ENCODE peak calls at places on chromosomes 16 and 17, in seven cellular contexts. N is left lung; K is mesendoderm; Z is tibial artery; R is small intestine; Y is uterus; W is naive thymus-derived CD4-positive, alpha-beta T cell. V is an unnamed sample. For H3K4me1, the result is how much of the 10 kb centered on the place peaks cover.

GRCh38 chr17:17885029-17885351 is 48.2 kb upstream of the SREBF1 start:
- DNase-seq in Y (no peak), R (no peak), W (no peak), K (no peak), N (no peak), Z (no peak), V (no peak)

GRCh38 chr17:30234954-30235353 is 543 bp downstream of the SLC6A4 start:
- DNase-seq in Z (no peak), W (no peak), N (no peak), Y (no peak), K (no peak), R (no peak), V (no peak)

GRCh38 chr16:31135535-31136286 is at the start of gene PRSS8:
- DNase-seq in W (no peak), K (peak), Z (no peak), R (peak), N (peak), Y (no peak), V (no peak)

GRCh38 chr16:73054732-73055481 is 7.0 kb upstream of the ZFHX3 start:
- DNase-seq in R (no peak), Z (no peak), K (peak), Y (no peak), W (no peak), N (no peak), V (no peak)

GRCh38 chr17:10036511-10037061 is 131.5 kb upstream of the RCVRN start:
- DNase-seq in N (peak), W (no peak), Y (peak), R (no peak), Z (peak), K (no peak), V (no peak)

GRCh38 chr17:37060966-37061365 is 112.2 kb downstream of the AATF start:
- DNase-seq in Y (no peak), Z (no peak), R (peak), K (no peak), W (no peak), N (no peak), V (no peak)

GRCh38 chr16:3157229-3158013 is 22.6 kb downstream of the ZNF213 start:
- DNase-seq in Y (peak), R (peak), Z (peak), W (peak), N (peak), K (peak), V (peak)

GRCh38 chr16:12158428-12158827 is 181.9 kb downstream of the SNX29 start:
- DNase-seq in R (no peak), W (no peak), K (no peak), Z (no peak), Y (no peak), N (no peak), V (no peak)

GRCh38 chr17:75110307-75110937 is 653 bp downstream of the ARMC7 start:
- DNase-seq in K (peak), Z (no peak), W (no peak), R (peak), Y (peak), N (no peak), V (no peak)

GRCh38 chr16:10870137-10870776 is 6.7 kb upstream of the CIITA start:
- DNase-seq in R (no peak), Y (no peak), W (no peak), N (no peak), Z (no peak), K (no peak), V (no peak)

GRCh38 chr17:64777413-64778101 is 115.5 kb upstream of the SMURF2 start:
- DNase-seq in N (peak), W (no peak), Z (no peak), Y (peak), K (no peak), R (peak), V (no peak)

GRCh38 chr16:22324787-22325597 is 27.8 kb downstream of the POLR3E start:
- DNase-seq in N (no peak), K (no peak), Z (no peak), Y (no peak), W (no peak), R (no peak), V (no peak)

GRCh38 chr17:43940630-43941029 is 1.6 kb downstream of the PPY start:
- DNase-seq in W (no peak), Z (no peak), N (no peak), R (no peak), K (peak), Y (no peak), V (peak)

GRCh38 chr17:33469911-33470310 is 176.8 kb upstream of the ASIC2 start:
- DNase-seq in Z (no peak), R (peak), W (no peak), Y (peak), K (no peak), N (peak), V (no peak)

GRCh38 chr16:19179890-19180490 is 11.9 kb downstream of the SYT17 start:
- DNase-seq in W (no peak), Z (peak), K (peak), Y (peak), N (peak), R (peak), V (peak)

GRCh38 chr16:11076259-11077018 is 132.1 kb downstream of the CLEC16A start:
- DNase-seq in Z (no peak), Y (no peak), R (no peak), N (no peak), W (no peak), K (no peak), V (no peak)

GRCh38 chr16:2226245-2226793 is 2.9 kb downstream of the E4F1 start:
- DNase-seq in Y (no peak), R (no peak), W (no peak), Z (no peak), K (no peak), N (no peak), V (no peak)

GRCh38 chr16:48959204-48959603 is 322.4 kb downstream of the CBLN1 start:
- DNase-seq in N (no peak), Y (no peak), K (no peak), W (no peak), Z (no peak), R (no peak), V (no peak)

GRCh38 chr16:10834766-10835165 is 16.2 kb upstream of the TVP23A start:
- DNase-seq in W (no peak), N (no peak), Y (no peak), K (no peak), Z (no peak), R (no peak), V (no peak)

GRCh38 chr16:50781043-50781442 is 39.2 kb downstream of the CYLD start:
- DNase-seq in Y (no peak), Z (no peak), W (no peak), R (no peak), N (no peak), K (peak), V (no peak)

GRCh38 chr16:17397499-17397891 is 73.3 kb downstream of the XYLT1 start:
- DNase-seq in R (peak), K (no peak), Z (no peak), N (no peak), Y (no peak), W (no peak), V (no peak)

GRCh38 chr16:84484579-84485254 is 19.7 kb downstream of the MEAK7 start:
- DNase-seq in K (peak), Y (peak), Z (peak), W (no peak), N (no peak), R (peak), V (no peak)

GRCh38 chr16:78028018-78028417 is 5.7 kb downstream of the CLEC3A start:
- DNase-seq in R (no peak), Y (no peak), N (no peak), K (no peak), W (no peak), Z (no peak), V (no peak)

GRCh38 chr17:42659079-42659931 is at the start of gene TUBG2:
- DNase-seq in Z (peak), N (peak), K (peak), R (peak), W (peak), Y (peak), V (peak)

GRCh38 chr16:50675686-50676610 is 5.2 kb downstream of the SNX20 start:
- DNase-seq in Z (no peak), W (no peak), Y (no peak), R (no peak), K (no peak), N (peak), V (no peak)

GRCh38 chr16:24577167-24577566 is 37.8 kb downstream of the RBBP6 start:
- DNase-seq in Z (no peak), N (no peak), W (no peak), Y (no peak), K (no peak), R (no peak), V (no peak)

GRCh38 chr17:61579382-61579781 is 11.6 kb downstream of the NACA2 start:
- DNase-seq in Y (no peak), R (no peak), K (no peak), W (no peak), N (no peak), Z (no peak), V (no peak)

GRCh38 chr17:28888832-28889231 is 8.7 kb downstream of the FLOT2 start:
- DNase-seq in K (no peak), Y (no peak), W (no peak), Z (no peak), R (no peak), N (no peak), V (no peak)

GRCh38 chr16:404971-405486 is 3.3 kb downstream of the DECR2 start:
- DNase-seq in Z (no peak), W (no peak), R (no peak), N (no peak), Y (no peak), K (no peak), V (no peak)

GRCh38 chr16:15737140-15737644 is 87.1 kb downstream of the NDE1 start:
- DNase-seq in Y (no peak), K (no peak), R (no peak), N (no peak), Z (no peak), W (no peak), V (no peak)

GRCh38 chr16:54128629-54129230 is 157.9 kb downstream of the IRX3 start:
- DNase-seq in W (no peak), Z (no peak), R (no peak), N (no peak), Y (no peak), K (no peak), V (no peak)

GRCh38 chr17:81095608-81095888 is 60.6 kb downstream of the BAIAP2 start:
- DNase-seq in W (peak), R (no peak), Z (no peak), N (no peak), Y (no peak), K (no peak), V (no peak)
- H3K4me1 ChIP-seq in W (under half), R (under half), Z (under half), N (half or more), Y (under half), K (under half), V (half or more)

GRCh38 chr17:59151591-59151990 is 3.4 kb downstream of the SKA2 start:
- DNase-seq in Z (no peak), Y (no peak), W (no peak), R (no peak), N (no peak), K (peak), V (no peak)
- H3K4me1 ChIP-seq in Z (under half), Y (under half), W (under half), R (under half), N (under half), K (under half), V (under half)

GRCh38 chr17:48504953-48505352 is 25.9 kb downstream of the HOXB1 start:
- DNase-seq in Y (no peak), R (no peak), N (no peak), Z (no peak), W (no peak), K (no peak), V (no peak)
- H3K4me1 ChIP-seq in Y (under half), R (under half), N (under half), Z (under half), W (under half), K (under half), V (under half)

DNA sequence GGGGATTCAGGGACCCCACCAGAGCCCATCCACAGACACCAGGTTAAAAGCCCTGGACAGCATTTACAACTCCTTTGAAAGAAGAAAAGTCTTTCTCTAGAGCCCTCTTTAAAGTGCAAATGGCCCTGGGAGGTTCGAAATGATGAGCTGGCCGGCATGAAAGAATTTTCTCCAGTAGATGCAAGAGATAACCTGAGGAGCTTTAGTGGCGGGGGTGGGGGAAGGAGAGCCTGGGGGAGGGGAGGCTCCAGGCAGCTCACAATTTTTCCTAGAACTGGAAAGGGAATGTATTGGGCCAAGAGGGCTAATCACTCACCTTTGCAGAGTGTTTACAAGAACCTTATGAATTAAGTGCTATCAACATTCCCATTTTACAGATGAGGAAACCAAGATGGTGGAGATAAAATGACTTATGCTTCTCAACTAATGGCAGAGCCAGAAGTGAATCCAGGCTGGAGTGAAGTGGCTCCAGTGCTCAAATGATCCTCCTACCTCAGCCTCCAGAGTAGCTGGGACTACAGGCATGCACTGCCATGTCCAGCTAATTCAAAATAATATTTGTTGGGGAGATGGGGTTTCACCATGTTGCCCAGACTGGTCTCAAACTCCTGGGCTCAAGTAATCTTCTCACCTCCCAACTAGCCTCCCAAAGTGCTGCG is 4.2 kb upstream of the CDH1 start:
- DNase-seq in N (no peak), Y (no peak), K (peak), Z (no peak), R (no peak), W (no peak), V (no peak)
- H3K4me1 ChIP-seq in N (under half), Y (under half), K (under half), Z (under half), R (under half), W (under half), V (under half)

DNA sequence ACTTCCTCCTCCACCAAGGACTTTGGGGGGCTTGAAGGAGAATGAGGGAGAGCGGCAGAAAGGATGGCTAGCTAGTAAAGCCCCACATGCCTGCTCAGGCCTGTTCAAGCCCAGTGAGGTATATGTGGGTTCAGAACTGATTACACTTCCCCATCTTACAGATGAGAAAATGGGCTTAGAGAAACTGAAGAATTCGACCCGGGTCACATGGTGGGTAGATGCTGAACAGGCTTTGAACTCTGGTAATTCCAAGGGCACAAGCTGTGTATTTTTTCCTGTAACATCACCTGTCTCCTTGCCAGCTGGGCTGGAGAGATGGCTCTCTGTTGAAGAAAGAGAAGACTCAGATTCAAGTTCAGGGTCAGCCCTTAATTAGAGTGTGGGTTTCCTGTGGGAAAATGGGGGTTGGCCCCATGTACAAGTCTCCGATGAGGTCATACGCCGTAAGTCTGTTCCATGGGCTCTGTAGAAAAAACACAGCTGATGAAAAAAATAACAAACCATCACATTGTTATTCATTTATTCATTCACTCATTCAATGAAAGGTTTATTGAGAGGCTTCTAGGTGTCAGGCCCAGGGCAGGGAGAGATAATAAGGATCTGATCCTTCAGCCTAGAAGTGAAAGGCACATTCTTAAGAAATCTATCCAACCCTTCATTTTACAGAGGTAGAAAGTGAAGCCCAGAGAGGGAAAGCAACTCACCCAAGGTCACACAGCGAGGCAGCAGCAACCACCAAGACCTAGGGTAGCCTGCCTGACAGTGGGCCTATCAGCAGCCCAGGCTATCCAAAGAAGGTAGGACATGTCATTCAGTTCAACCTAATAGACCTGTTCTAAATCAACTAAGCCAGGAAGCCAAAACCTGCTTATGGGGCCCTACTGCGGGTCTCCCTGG is 482.8 kb downstream of the SOX9 start:
- DNase-seq in R (no peak), Y (no peak), Z (no peak), W (no peak), K (no peak), N (no peak), V (no peak)
- H3K4me1 ChIP-seq in R (under half), Y (under half), Z (under half), W (under half), K (under half), N (under half), V (under half)

GRCh38 chr17:73343168-73343634 is 31.4 kb upstream of the CDC42EP4 start:
- DNase-seq in K (peak), W (no peak), Z (peak), Y (peak), N (peak), R (no peak), V (peak)

GRCh38 chr17:73343739-73344454 is 32.1 kb upstream of the CDC42EP4 start:
- DNase-seq in N (no peak), Z (no peak), W (no peak), Y (no peak), K (no peak), R (no peak), V (no peak)

GRCh38 chr17:73342549-73343167 is 30.9 kb upstream of the CDC42EP4 start:
- DNase-seq in Y (no peak), K (no peak), Z (no peak), N (no peak), W (no peak), R (no peak), V (peak)

GRCh38 chr17:73341350-73342056 is 29.7 kb upstream of the CDC42EP4 start:
- DNase-seq in K (no peak), R (peak), Y (no peak), Z (no peak), W (no peak), N (no peak), V (no peak)

GRCh38 chr17:73342057-73342522 is 30.3 kb upstream of the CDC42EP4 start:
- DNase-seq in Z (peak), N (peak), K (peak), R (peak), W (no peak), Y (peak), V (peak)
- H3K4me1 ChIP-seq in Z (under half), N (under half), K (under half), R (under half), W (under half), Y (under half), V (under half)

DNA sequence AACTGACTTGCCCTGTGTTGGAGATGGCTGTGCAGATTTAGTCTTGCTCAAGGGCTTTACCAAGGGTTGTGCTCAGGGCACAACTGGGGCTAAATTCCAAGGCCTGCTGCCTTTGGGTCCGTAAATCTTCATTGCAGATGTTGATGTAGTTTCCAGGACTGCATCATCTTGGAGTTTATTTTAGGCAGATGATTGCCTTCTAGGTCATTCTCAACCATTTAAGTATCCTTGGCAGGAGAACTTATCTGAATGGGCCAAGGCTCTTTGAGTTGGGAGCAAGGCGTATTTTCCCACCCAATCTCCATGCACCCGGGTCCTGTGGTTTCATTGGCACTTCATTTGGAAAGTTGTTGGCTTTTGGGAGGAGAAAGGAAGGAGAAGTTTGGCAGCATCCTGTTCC is 200.3 kb downstream of the MSI2 start:
- DNase-seq in K (no peak), R (no peak), Z (no peak), N (no peak), W (no peak), Y (no peak), V (no peak)
- H3K4me1 ChIP-seq in K (under half), R (under half), Z (under half), N (under half), W (under half), Y (under half), V (under half)

DNA sequence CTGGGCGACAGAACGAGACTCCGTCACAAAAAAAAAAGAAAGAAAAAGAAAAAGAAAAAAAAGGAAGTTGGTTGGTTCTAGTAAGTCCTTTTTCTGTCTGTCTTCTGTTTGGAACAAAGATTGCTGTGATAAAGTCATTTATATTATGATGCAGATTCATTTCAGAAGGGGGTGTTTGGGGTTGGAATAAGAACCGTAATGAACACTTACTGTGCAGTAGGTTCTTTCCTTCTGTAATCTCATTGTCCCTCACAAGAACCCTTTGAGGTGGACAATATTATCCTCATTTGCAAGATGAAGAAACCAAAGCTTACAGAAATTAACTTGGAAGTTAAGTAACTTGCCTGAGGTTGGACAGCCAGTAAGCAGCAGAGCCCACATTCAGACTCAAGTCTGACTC is 10.3 kb downstream of the MINK1 start:
- DNase-seq in R (no peak), N (no peak), Y (no peak), K (no peak), Z (no peak), W (no peak), V (no peak)
- H3K4me1 ChIP-seq in R (under half), N (half or more), Y (under half), K (under half), Z (under half), W (under half), V (under half)

GRCh38 chr17:46138470-46138869 is 54.8 kb downstream of the KANSL1 start:
- DNase-seq in N (no peak), Z (no peak), W (no peak), K (no peak), R (peak), Y (no peak), V (no peak)
- H3K4me1 ChIP-seq in N (half or more), Z (under half), W (half or more), K (under half), R (under half), Y (under half), V (under half)

V was measured in neuronal stem cell.